ENCODE peak calls at places on chromosomes 11 and 22, in five cellular contexts. I, U, G, O and H are unnamed samples.

GRCh38 chr22:22914726-22915669 is 27.4 kb downstream of the IGLL5 start:
- DNase-seq in G (no peak), I (no peak), O (no peak), U (no peak), H (no peak)

GRCh38 chr22:48937032-48937639 is 890.5 kb downstream of the BRD1 start:
- DNase-seq in I (no peak), U (no peak), G (no peak), O (no peak), H (no peak)

GRCh38 chr11:72278911-72279310 is 34.9 kb upstream of the PHOX2A start:
- DNase-seq in O (peak), U (no peak), I (peak), G (peak), H (no peak)

GRCh38 chr11:115720537-115721308 is 216.5 kb upstream of the CADM1 start:
- DNase-seq in G (no peak), O (no peak), U (no peak), I (no peak), H (no peak)

GRCh38 chr22:19599626-19600243 is 75.5 kb upstream of the CLDN5 start:
- DNase-seq in U (no peak), G (no peak), I (no peak), O (no peak), H (no peak)

GRCh38 chr11:69003866-69004311 is 9.2 kb downstream of the MRGPRF start:
- DNase-seq in G (no peak), O (no peak), I (no peak), U (no peak), H (no peak)

GRCh38 chr22:29098296-29098695 is 25.5 kb downstream of the KREMEN1 start:
- DNase-seq in O (no peak), I (no peak), U (no peak), G (no peak), H (no peak)

GRCh38 chr11:8068605-8069221 is 12.3 kb upstream of the TUB start:
- DNase-seq in U (peak), O (peak), G (no peak), I (peak), H (no peak)

GRCh38 chr22:44823396-44823795 is 71.0 kb downstream of the ARHGAP8 start:
- DNase-seq in U (no peak), I (no peak), O (no peak), G (no peak), H (no peak)

GRCh38 chr11:65646921-65647701 is 9.2 kb downstream of the SIPA1 start:
- DNase-seq in U (no peak), I (no peak), G (peak), O (peak), H (no peak)

GRCh38 chr11:32081129-32081641 is 9.7 kb upstream of the RCN1 start:
- DNase-seq in U (peak), I (no peak), O (peak), G (peak), H (no peak)